ENCODE peak calls at places on chromosome 12, in six cellular contexts. E is lung, U is NCI-H2081, H is heart right ventricle, D is nucleus accumbens, S is NCI-H2171. Y is an unnamed sample.

GRCh38 chr12:65666876-65667275 is 157.4 kb upstream of the HMGA2 start:
- DNase-seq in U (no peak), H (no peak), E (no peak), S (no peak), D (no peak), Y (no peak)

GRCh38 chr12:69415471-69416275 is 54.5 kb upstream of the FRS2 start:
- DNase-seq in E (peak; percentile 44), U (peak; percentile 23), H (peak; percentile 37), D (peak; percentile 9), S (no peak), Y (no peak)

GRCh38 chr12:52038447-52038846 is 12.8 kb upstream of the NR4A1 start:
- DNase-seq in U (no peak), E (no peak), H (no peak), D (no peak), S (no peak), Y (no peak)

GRCh38 chr12:14777271-14777670 is 26.0 kb downstream of the WBP11 start:
- DNase-seq in S (no peak), E (no peak), H (no peak), D (no peak), U (peak; percentile 52), Y (peak; percentile 10)

GRCh38 chr12:99257672-99258071 is 389.9 kb upstream of the GARIN6 start:
- DNase-seq in U (no peak), H (peak; percentile 5), E (no peak), S (no peak), D (no peak), Y (no peak)

GRCh38 chr12:14185441-14186192 is 179.9 kb upstream of the ATF7IP start:
- DNase-seq in S (peak; percentile 26), H (peak; percentile 7), E (no peak), U (peak; percentile 82), D (peak; percentile 9), Y (peak; percentile 21)

GRCh38 chr12:107704056-107704455 is 18.5 kb downstream of the PWP1 start:
- DNase-seq in D (no peak), H (no peak), U (no peak), E (no peak), S (no peak), Y (no peak)

GRCh38 chr12:49019120-49019430 is 499 bp upstream of the PRKAG1 start:
- DNase-seq in S (no peak), U (no peak), E (no peak), D (no peak), H (no peak), Y (no peak)

GRCh38 chr12:82124711-82125110 is 233.5 kb downstream of the CCDC59 start:
- DNase-seq in H (no peak), D (no peak), E (no peak), S (no peak), U (no peak), Y (no peak)

GRCh38 chr12:96177013-96177412 is 17.2 kb upstream of the ELK3 start:
- DNase-seq in S (no peak), E (no peak), D (no peak), H (no peak), U (no peak), Y (no peak)

GRCh38 chr12:12024958-12025682 is 45.6 kb upstream of the BCL2L14 start:
- DNase-seq in S (no peak), D (no peak), E (no peak), H (no peak), U (no peak), Y (no peak)